ENCODE peak calls at places on chromosomes 5 and 9, in four cellular contexts. D, T, R and K are unnamed samples.

GRCh38 chr9:74449060-74449459 is 48.1 kb upstream of the RORB start:
- DNase-seq in D (no peak), T (no peak), R (no peak), K (no peak)

GRCh38 chr9:116165912-116166311 is 12.3 kb downstream of the PAPPA start:
- DNase-seq in D (no peak), T (no peak), R (no peak), K (no peak)

GRCh38 chr9:69572611-69573010 is 99.6 kb downstream of the APBA1 start:
- DNase-seq in D (no peak), T (no peak), R (no peak), K (no peak)

GRCh38 chr5:109865636-109866035 is 175.9 kb downstream of the MAN2A1 start:
- DNase-seq in D (peak; percentile 9), T (no peak), R (peak; percentile 29), K (no peak)

GRCh38 chr5:171537463-171537862 is 118.0 kb downstream of the FGF18 start:
- DNase-seq in D (no peak), T (no peak), R (no peak), K (no peak)

GRCh38 chr9:134738869-134739659 is 97.5 kb downstream of the COL5A1 start:
- DNase-seq in D (peak; percentile 45), T (peak; percentile 12), R (peak; percentile 13), K (peak; percentile 41)

GRCh38 chr5:132064738-132065331 is 4.4 kb downstream of the IL3 start:
- DNase-seq in D (peak; percentile 78), T (peak; percentile 71), R (peak; percentile 52), K (peak; percentile 80)

GRCh38 chr5:154164182-154164581 is 26.4 kb upstream of the GALNT10 start:
- DNase-seq in D (no peak), T (no peak), R (no peak), K (no peak)

GRCh38 chr5:133421394-133421793 is 190.9 kb downstream of the FSTL4 start:
- DNase-seq in D (peak; percentile 36), T (no peak), R (no peak), K (peak; percentile 60)

GRCh38 chr9:33628865-33629410 is 104.9 kb downstream of the ANKRD18B start:
- DNase-seq in D (no peak), T (no peak), R (no peak), K (no peak)

GRCh38 chr5:21680196-21680595 is 1172.9 kb downstream of the CDH12 start:
- DNase-seq in D (peak; percentile 8), T (no peak), R (no peak), K (no peak)

GRCh38 chr9:127204771-127205470 is 59.7 kb upstream of the GARNL3 start:
- DNase-seq in D (peak; percentile 39), T (no peak), R (peak; percentile 31), K (peak; percentile 78)

GRCh38 chr5:59016925-59017324 is 434.1 kb downstream of the RAB3C start:
- DNase-seq in D (no peak), T (no peak), R (no peak), K (no peak)

GRCh38 chr5:157046041-157046440 is 12.9 kb downstream of the HAVCR1 start:
- DNase-seq in D (peak; percentile 92), T (peak; percentile 28), R (peak; percentile 59), K (no peak)

GRCh38 chr9:133534346-133535284 is at the start of gene ADAMTSL2:
- DNase-seq in D (no peak), T (no peak), R (peak; percentile 73), K (peak; percentile 56)

GRCh38 chr5:90020575-90021535 is 388.7 kb downstream of the CETN3 start:
- DNase-seq in D (peak; percentile 36), T (peak; percentile 51), R (peak; percentile 15), K (peak; percentile 7)

GRCh38 chr5:122177162-122177561 is 47.8 kb downstream of the ZNF474 start:
- DNase-seq in D (no peak), T (no peak), R (no peak), K (no peak)
- TF ChIP-seq MAX in D (no peak), T (no peak), R (no peak), K (no peak)

DNA sequence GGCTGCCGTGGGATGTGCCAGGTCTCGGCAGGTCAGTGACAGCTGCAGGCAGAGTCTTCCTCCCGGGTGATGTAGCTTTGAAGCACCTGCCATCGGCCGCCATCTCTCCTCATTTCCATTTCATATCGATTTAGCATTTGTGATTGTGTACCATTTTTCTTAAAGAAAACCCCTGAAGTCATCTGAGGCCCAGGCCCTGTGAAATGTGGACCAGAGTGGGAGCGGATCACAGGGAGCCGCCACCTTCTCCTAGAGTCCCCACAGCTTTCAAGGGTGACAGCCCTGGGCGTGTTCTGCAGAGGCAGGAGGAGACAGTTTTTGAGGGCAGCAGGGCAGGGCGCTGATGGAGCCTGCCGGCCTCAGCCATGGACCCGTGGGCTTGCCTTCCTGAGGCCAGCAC is 25.9 kb upstream of the LPCAT1 start:
- DNase-seq in D (no peak), T (no peak), R (no peak), K (no peak)
- TF ChIP-seq MAX in D (no peak), T (no peak), R (no peak), K (no peak)

DNA sequence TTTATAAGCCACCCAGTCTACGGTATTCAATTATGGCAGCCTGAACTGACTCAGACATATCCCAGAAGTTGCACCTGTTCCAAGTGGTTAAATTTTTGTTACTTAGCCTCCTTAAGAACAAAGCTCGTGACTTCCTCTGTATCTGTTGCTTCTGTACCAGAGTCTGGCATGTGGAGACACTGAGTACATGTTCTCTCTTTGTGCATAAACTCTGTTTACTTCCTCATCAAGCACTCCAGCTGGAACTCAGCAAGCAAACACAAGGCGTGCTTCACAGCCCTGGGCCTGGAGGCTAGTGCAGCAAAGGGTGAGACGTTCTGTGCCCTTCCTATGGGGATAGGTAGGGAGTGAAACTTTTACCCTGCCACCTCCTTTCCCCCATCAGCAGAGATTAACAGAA is 19.0 kb downstream of the C9orf152 start:
- DNase-seq in D (peak; percentile 45), T (no peak), R (peak; percentile 33), K (peak; percentile 63)
- TF ChIP-seq MAX in D (no peak), T (no peak), R (peak; percentile 76), K (peak; percentile 3)

GRCh38 chr5:119274024-119274766 is 81.6 kb upstream of the TNFAIP8 start:
- DNase-seq in D (peak; percentile 55), T (peak; percentile 76), R (peak; percentile 21), K (peak; percentile 25)
- TF ChIP-seq MAX in D (no peak), T (peak; percentile 77), R (no peak), K (no peak)

GRCh38 chr5:39780341-39780740 is 355.6 kb upstream of the DAB2 start:
- DNase-seq in D (no peak), T (no peak), R (no peak), K (no peak)
- TF ChIP-seq MAX in D (no peak), T (no peak), R (no peak), K (no peak)

DNA sequence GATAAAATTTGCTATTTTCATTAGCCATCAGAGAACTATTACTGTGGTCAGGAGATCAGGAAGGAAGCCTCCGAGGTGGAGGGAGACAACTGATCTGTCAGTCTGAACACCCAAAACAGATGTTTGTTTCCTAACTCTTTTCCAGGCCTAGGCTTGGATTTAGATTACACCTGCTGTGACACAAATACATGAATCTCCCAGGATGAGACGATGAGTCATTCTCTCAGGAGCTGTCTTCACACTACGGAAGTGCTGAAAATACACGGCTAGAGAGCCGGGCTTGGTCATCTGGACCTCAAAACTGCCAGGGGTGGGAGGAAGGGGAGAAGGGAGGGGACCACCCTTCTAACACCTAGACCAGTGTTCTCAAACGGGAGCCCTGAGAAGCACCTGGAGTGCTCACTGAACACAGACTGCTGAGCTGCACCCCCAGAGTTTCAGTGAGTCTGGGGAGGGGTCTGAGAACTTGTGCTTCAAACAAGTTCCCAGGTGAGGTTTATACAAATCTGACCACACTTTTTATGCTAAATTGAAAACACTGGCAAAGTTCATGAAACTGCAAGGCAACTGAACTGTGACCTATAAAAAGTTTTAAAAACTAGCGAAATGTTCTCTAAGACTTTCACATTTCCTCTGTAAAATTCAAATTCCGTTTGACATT is 80.3 kb upstream of the EQTN start:
- DNase-seq in D (peak; percentile 51), T (no peak), R (no peak), K (no peak)
- TF ChIP-seq MAX in D (no peak), T (no peak), R (no peak), K (no peak)